ENCODE peak calls at places on chromosomes 12 and 14, in six cellular contexts. P is stimulated activated CD4-positive, alpha-beta T cell treated with anti-CD3 and anti-CD28 coated beads, Interleukin-12 subunit alpha, Interleukin-12 subunit beta, amount 100 ng/mL, for 48 hours; M is osteocyte; F is amniotic stem cell; L is kidney; H is occipital lobe. Q is an unnamed sample.

GRCh38 chr12:6909421-6910145 is 4.8 kb upstream of the ENO2 start:
- DNase-seq in P (no peak), M (no peak), F (no peak), L (no peak), H (no peak), Q (no peak)

GRCh38 chr12:102342281-102343006 is 137.9 kb downstream of the IGF1 start:
- DNase-seq in P (no peak), M (no peak), F (no peak), L (no peak), H (no peak), Q (no peak)

GRCh38 chr12:109582636-109583035 is 9.0 kb downstream of the MVK start:
- DNase-seq in P (no peak), M (no peak), F (no peak), L (peak; percentile 90), H (no peak), Q (no peak)

GRCh38 chr14:48957486-48957885 is 628.7 kb downstream of the RPS29 start:
- DNase-seq in P (no peak), M (no peak), F (no peak), L (no peak), H (no peak), Q (no peak)

GRCh38 chr14:105152794-105153241 is 15.8 kb downstream of the JAG2 start:
- DNase-seq in P (no peak), M (no peak), F (no peak), L (peak; percentile 76), H (no peak), Q (no peak)

GRCh38 chr12:43283206-43283605 is 268.8 kb downstream of the ADAMTS20 start:
- DNase-seq in P (no peak), M (no peak), F (no peak), L (no peak), H (no peak), Q (no peak)

GRCh38 chr14:23916038-23916437 is 37.5 kb upstream of the DHRS4 start:
- DNase-seq in P (no peak), M (no peak), F (no peak), L (no peak), H (no peak), Q (no peak)

GRCh38 chr14:55754471-55754870 is 174.5 kb downstream of the KTN1 start:
- DNase-seq in P (no peak), M (no peak), F (no peak), L (no peak), H (no peak), Q (no peak)

GRCh38 chr12:53096089-53096741 is 1.3 kb upstream of the IGFBP6 start:
- DNase-seq in P (no peak), M (no peak), F (peak; percentile 75), L (peak; percentile 94), H (no peak), Q (no peak)

GRCh38 chr14:101474563-101475467 is 86.5 kb upstream of the DIO3 start:
- DNase-seq in P (no peak), M (peak; percentile 77), F (no peak), L (peak; percentile 29), H (no peak), Q (no peak)

GRCh38 chr14:91318911-91319310 is 74.4 kb upstream of the GPR68 start:
- DNase-seq in P (no peak), M (no peak), F (no peak), L (peak; percentile 43), H (no peak), Q (no peak)

GRCh38 chr14:105927094-105927475 is 400.7 kb downstream of the TMEM121 start:
- DNase-seq in P (no peak), M (no peak), F (no peak), L (peak; percentile 56), H (no peak), Q (no peak)

GRCh38 chr12:98399532-98399931 is 115.9 kb upstream of the TMPO start:
- DNase-seq in P (peak; percentile 46), M (no peak), F (peak; percentile 5), L (peak; percentile 61), H (peak; percentile 53), Q (no peak)

GRCh38 chr12:87329076-87329863 is 699.9 kb downstream of the C12orf50 start:
- DNase-seq in P (no peak), M (no peak), F (no peak), L (no peak), H (no peak), Q (no peak)

GRCh38 chr12:47614521-47614920 is 91.3 kb downstream of the RPAP3 start:
- DNase-seq in P (no peak), M (no peak), F (no peak), L (no peak), H (no peak), Q (no peak)

GRCh38 chr14:27845241-27845850 is 921.2 kb upstream of the FOXG1 start:
- DNase-seq in P (no peak), M (peak; percentile 84), F (no peak), L (peak; percentile 63), H (no peak), Q (no peak)

GRCh38 chr14:105862581-105863239 is 336.3 kb downstream of the TMEM121 start:
- DNase-seq in P (no peak), M (peak; percentile 75), F (no peak), L (no peak), H (no peak), Q (no peak)